ENCODE peak calls at places on chromosomes 16 and 17, in four cellular contexts. M is SK-N-SH, G is K562, L is HepG2. E is an unnamed sample.

GRCh38 chr16:68351991-68352431 is 41.2 kb downstream of the PRMT7 start:
- DNase-seq in L (no peak), G (no peak), M (no peak), E (no peak)

GRCh38 chr16:14097182-14097951 is 26.2 kb downstream of the MRTFB start:
- DNase-seq in L (peak), M (no peak), G (no peak), E (no peak)

GRCh38 chr16:67528222-67528869 is at the start of gene RIPOR1:
- DNase-seq in L (peak), G (peak), M (peak), E (peak)

GRCh38 chr16:77467929-77468328 is 33.1 kb upstream of the ADAMTS18 start:
- DNase-seq in M (no peak), G (no peak), L (no peak), E (no peak)

GRCh38 chr17:80640379-80641071 is 95.9 kb downstream of the RPTOR start:
- DNase-seq in L (no peak), M (no peak), G (no peak), E (no peak)

GRCh38 chr17:7782237-7782636 is 51.8 kb upstream of the KDM6B start:
- DNase-seq in M (no peak), L (no peak), G (no peak), E (no peak)

GRCh38 chr16:27377666-27378485 is 24.1 kb upstream of the IL21R start:
- DNase-seq in M (no peak), G (no peak), L (no peak), E (no peak)

GRCh38 chr17:49519781-49520180 is 24.7 kb downstream of the NGFR start:
- DNase-seq in G (no peak), M (peak), L (no peak), E (no peak)

GRCh38 chr17:81509048-81509686 is 3.4 kb downstream of the ACTG1 start:
- DNase-seq in L (peak), G (no peak), M (no peak), E (no peak)

GRCh38 chr16:65312795-65313194 is 190.9 kb upstream of the CDH11 start:
- DNase-seq in L (no peak), M (no peak), G (no peak), E (no peak)

GRCh38 chr17:66627985-66628384 is 206.9 kb upstream of the CACNG5 start:
- DNase-seq in G (no peak), M (peak), L (no peak), E (no peak)

GRCh38 chr16:23949630-23950290 is 114.0 kb downstream of the PRKCB start:
- DNase-seq in M (no peak), G (no peak), L (no peak), E (no peak)

GRCh38 chr17:47720754-47721533 is 12.1 kb upstream of the TBX21 start:
- DNase-seq in M (peak), G (no peak), L (no peak), E (peak)

GRCh38 chr16:51453296-51453695 is 302.2 kb upstream of the SALL1 start:
- DNase-seq in M (no peak), L (no peak), G (no peak), E (no peak)

GRCh38 chr17:66655861-66656260 is 179.1 kb upstream of the CACNG5 start:
- DNase-seq in G (peak), L (no peak), M (no peak), E (no peak)

GRCh38 chr17:82898976-82899514 is 59.2 kb upstream of the ZNF750 start:
- DNase-seq in L (no peak), M (peak), G (no peak), E (no peak)

GRCh38 chr16:3401719-3402397 is 843 bp downstream of the ZNF174 start:
- DNase-seq in M (peak), G (peak), L (peak), E (peak)

GRCh38 chr16:4064950-4065352 is 51.3 kb downstream of the ADCY9 start:
- DNase-seq in M (no peak), G (no peak), L (no peak), E (no peak)

GRCh38 chr17:6072157-6072556 is 2.0 kb downstream of the WSCD1 start:
- DNase-seq in L (no peak), G (no peak), M (no peak), E (no peak)

GRCh38 chr17:75563063-75563758 is 24.4 kb upstream of the MYO15B start:
- DNase-seq in M (no peak), G (no peak), L (no peak), E (no peak)

GRCh38 chr17:81383504-81384421 is 11.5 kb upstream of the BAHCC1 start:
- DNase-seq in G (no peak), L (no peak), M (no peak), E (no peak)

GRCh38 chr16:53504665-53505064 is 1.7 kb upstream of the AKTIP start:
- DNase-seq in M (no peak), L (no peak), G (no peak), E (no peak)

GRCh38 chr16:87615621-87616041 is 13.3 kb downstream of the JPH3 start:
- DNase-seq in M (no peak), L (no peak), G (no peak), E (no peak)

GRCh38 chr16:50313596-50314483 is 47.5 kb downstream of the ADCY7 start:
- DNase-seq in L (peak), M (no peak), G (no peak), E (no peak)

GRCh38 chr17:10051112-10051511 is 146.0 kb upstream of the RCVRN start:
- DNase-seq in M (no peak), L (no peak), G (no peak), E (no peak)

GRCh38 chr16:54180421-54181359 is 105.9 kb downstream of the IRX3 start:
- DNase-seq in M (no peak), L (peak), G (no peak), E (no peak)

GRCh38 chr17:55420067-55420775 is 1.4 kb downstream of the MMD start:
- DNase-seq in G (no peak), L (no peak), M (no peak), E (no peak)

GRCh38 chr16:81163671-81164070 is 67.5 kb upstream of the GCSH start:
- DNase-seq in L (no peak), G (no peak), M (no peak), E (no peak)

GRCh38 chr17:66438101-66438500 is 135.7 kb downstream of the PRKCA start:
- DNase-seq in G (no peak), L (no peak), M (no peak), E (no peak)

GRCh38 chr16:72264776-72265175 is 92.8 kb upstream of the PMFBP1 start:
- DNase-seq in M (no peak), G (no peak), L (no peak), E (no peak)

GRCh38 chr17:39745335-39746144 is 7.8 kb downstream of the GRB7 start:
- DNase-seq in G (no peak), M (no peak), L (no peak), E (no peak)

GRCh38 chr16:67101683-67102082 is 8.1 kb upstream of the PHAF1 start:
- DNase-seq in L (no peak), M (no peak), G (no peak), E (no peak)

GRCh38 chr16:89921699-89922476 is 1.3 kb upstream of the TUBB3 start:
- DNase-seq in G (peak), M (peak), L (peak), E (peak)

GRCh38 chr16:89922884-89923639 is at the start of gene TUBB3:
- DNase-seq in L (peak), G (peak), M (peak), E (peak)

GRCh38 chr16:89921131-89921698 is 1.9 kb upstream of the TUBB3 start:
- DNase-seq in G (no peak), M (no peak), L (peak), E (no peak)

GRCh38 chr16:89923640-89924297 is 627 bp downstream of the TUBB3 start:
- DNase-seq in M (peak), L (peak), G (no peak), E (peak)

DNA sequence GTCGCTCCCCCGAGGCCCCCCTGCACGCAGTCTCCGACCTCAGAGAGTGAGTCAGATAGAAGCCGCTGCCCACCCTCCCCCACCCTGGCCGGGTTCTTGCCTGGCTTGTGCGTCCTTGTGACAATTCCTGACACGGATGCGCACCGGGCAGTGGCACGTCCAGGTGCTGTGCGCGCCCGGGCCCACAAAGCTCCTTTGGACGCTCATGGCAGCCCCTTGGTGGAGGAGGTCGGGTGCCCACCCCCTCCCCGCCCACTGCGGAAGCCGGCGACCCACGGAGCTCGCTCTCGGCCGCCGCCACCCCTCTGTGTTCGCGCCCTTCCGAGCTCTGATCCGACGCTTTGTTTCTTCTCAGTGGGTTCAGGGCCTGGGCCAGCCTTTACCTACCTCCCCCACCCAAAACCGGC is 662 bp upstream of the TUBB3 start:
- DNase-seq in L (peak), G (peak), M (peak), E (peak)
- TF ChIP-seq FOXJ3 in L (no peak), G (no peak), M (no peak), E (no peak)

GRCh38 chr17:4003131-4003500 is 38.9 kb upstream of the ATP2A3 start:
- DNase-seq in M (no peak), G (no peak), L (no peak), E (no peak)

GRCh38 chr17:3998436-3998835 is 34.2 kb upstream of the ATP2A3 start:
- DNase-seq in M (no peak), G (no peak), L (no peak), E (no peak)

GRCh38 chr17:4004517-4005295 is 40.5 kb upstream of the ATP2A3 start:
- DNase-seq in L (peak), M (peak), G (peak), E (peak)

GRCh38 chr17:4003501-4004421 is 39.5 kb upstream of the ATP2A3 start:
- DNase-seq in L (peak), M (peak), G (peak), E (peak)

GRCh38 chr17:4001048-4001590 is 36.9 kb upstream of the ATP2A3 start:
- DNase-seq in L (no peak), G (no peak), M (no peak), E (no peak)
- TF ChIP-seq FOXJ3 in L (no peak), G (no peak), M (no peak), E (no peak)

GRCh38 chr17:78947235-78948153 is 22.3 kb upstream of the TIMP2 start:
- DNase-seq in G (no peak), L (peak), M (peak), E (no peak)

GRCh38 chr17:78944026-78944425 is 18.8 kb upstream of the TIMP2 start:
- DNase-seq in L (no peak), M (no peak), G (no peak), E (no peak)

GRCh38 chr17:78946631-78947030 is 21.4 kb upstream of the TIMP2 start:
- DNase-seq in L (no peak), M (no peak), G (no peak), E (no peak)

GRCh38 chr17:78946131-78946530 is 20.9 kb upstream of the TIMP2 start:
- DNase-seq in G (no peak), L (no peak), M (no peak), E (no peak)

DNA sequence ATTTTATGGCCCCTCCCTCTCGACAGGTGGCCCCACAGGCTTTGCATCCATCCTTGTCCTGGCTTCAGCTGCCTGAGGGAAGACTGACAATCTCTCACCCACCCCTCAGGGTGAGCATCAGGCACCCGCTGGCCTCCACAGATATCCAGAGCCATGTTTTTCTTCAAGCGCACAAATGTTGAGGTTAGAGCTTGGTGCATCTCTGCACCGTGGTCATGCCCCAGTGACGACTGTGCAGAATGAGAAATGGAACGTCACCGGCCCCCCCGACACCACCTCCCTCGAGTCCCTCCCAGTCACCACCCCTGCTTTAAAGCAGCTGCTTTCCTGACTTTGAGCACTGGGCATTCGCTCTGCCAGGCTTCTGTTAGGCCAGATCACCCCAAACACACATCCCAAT is 19.8 kb upstream of the TIMP2 start:
- DNase-seq in G (no peak), L (no peak), M (no peak), E (no peak)
- TF ChIP-seq FOXJ3 in G (no peak), L (no peak), M (no peak), E (no peak)

GRCh38 chr16:75238853-75239371 is 12.5 kb downstream of the BCAR1 start:
- DNase-seq in G (no peak), M (peak), L (peak), E (peak)
- TF ChIP-seq FOXJ3 in G (no peak), M (no peak), L (no peak), E (no peak)

DNA sequence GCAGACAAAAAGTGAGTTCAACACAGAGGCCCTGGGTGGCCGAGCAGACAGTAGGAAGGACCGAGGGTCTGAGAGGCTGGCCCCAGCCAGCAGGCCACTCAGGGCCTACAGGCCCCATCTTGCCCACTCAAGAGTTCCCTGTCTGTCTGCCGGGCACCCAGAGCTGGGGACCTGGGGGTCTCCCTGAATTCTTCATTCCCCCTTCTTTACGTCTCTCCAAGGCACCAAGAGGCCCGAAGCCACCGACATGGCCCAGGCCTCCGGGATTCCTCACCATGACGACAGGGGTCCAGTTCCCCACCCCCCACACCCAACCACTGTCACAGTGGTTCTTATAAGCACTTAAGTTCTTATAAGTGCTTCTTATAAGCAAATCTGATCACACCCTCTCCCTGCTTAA is 49.2 kb downstream of the NOS2 start:
- DNase-seq in M (no peak), G (no peak), L (no peak), E (no peak)
- TF ChIP-seq FOXJ3 in M (no peak), G (no peak), L (no peak), E (no peak)

E was measured in WTC11.